ENCODE peak calls at places on chromosomes 13 and 19, in eight cellular contexts. H, F, D, A, M, C, E and Q are unnamed samples.

GRCh38 chr19:35704218-35704617 is at the start of gene ZBTB32:
- DNase-seq in E (peak; percentile 54), F (peak; percentile 28), D (no peak), C (no peak), M (no peak), A (peak; percentile 71), H (peak; percentile 61), Q (no peak)

GRCh38 chr13:51645154-51645650 is 60.9 kb downstream of the WDFY2 start:
- DNase-seq in F (no peak), C (no peak), M (no peak), A (no peak), D (no peak), H (peak; percentile 57), E (no peak), Q (no peak)

GRCh38 chr19:38304866-38305429 is 897 bp downstream of the C19orf33 start:
- DNase-seq in F (no peak), D (peak; percentile 100), H (no peak), M (no peak), C (no peak), E (no peak), A (peak; percentile 73), Q (peak; percentile 94)

GRCh38 chr19:48553676-48554384 is 1.9 kb downstream of the SULT2B1 start:
- DNase-seq in C (no peak), A (no peak), E (peak; percentile 91), M (no peak), F (no peak), H (peak; percentile 86), D (peak; percentile 94), Q (no peak)

GRCh38 chr19:14070268-14071050 is 2.1 kb upstream of the MISP3 start:
- DNase-seq in A (no peak), H (no peak), E (no peak), C (no peak), F (no peak), M (peak; percentile 76), D (no peak), Q (peak; percentile 77)

GRCh38 chr13:94708971-94709614 is 3.3 kb downstream of the SOX21 start:
- DNase-seq in C (no peak), E (no peak), A (no peak), D (no peak), H (no peak), F (no peak), M (no peak), Q (no peak)

GRCh38 chr19:1057185-1057857 is 9.6 kb upstream of the ARHGAP45 start:
- DNase-seq in C (no peak), D (no peak), E (no peak), M (no peak), A (no peak), F (no peak), H (peak; percentile 67), Q (no peak)

GRCh38 chr13:91297503-91297902 is 50.0 kb upstream of the MIR17HG start:
- DNase-seq in M (no peak), H (no peak), E (no peak), F (no peak), A (no peak), C (no peak), D (no peak), Q (no peak)

GRCh38 chr13:108402850-108403249 is 133.3 kb downstream of the TNFSF13B start:
- DNase-seq in F (no peak), H (no peak), E (no peak), M (no peak), C (no peak), D (no peak), A (no peak), Q (no peak)

GRCh38 chr13:28531195-28531955 is 36.4 kb upstream of the FLT1 start:
- DNase-seq in F (no peak), E (peak; percentile 55), A (peak; percentile 80), C (no peak), D (no peak), M (peak; percentile 87), H (peak; percentile 30), Q (peak; percentile 37)

GRCh38 chr19:35031072-35031881 is 1.0 kb downstream of the SCN1B start:
- DNase-seq in M (no peak), F (peak; percentile 46), H (peak; percentile 18), D (peak; percentile 68), A (no peak), E (no peak), C (no peak), Q (no peak)

GRCh38 chr19:584240-585001 is 5.3 kb upstream of the HCN2 start:
- DNase-seq in F (peak; percentile 68), H (peak; percentile 27), C (no peak), M (no peak), A (peak; percentile 82), D (no peak), E (peak; percentile 90), Q (peak; percentile 93)

GRCh38 chr13:98912846-98913245 is 65.0 kb downstream of the DOCK9 start:
- DNase-seq in H (no peak), C (no peak), F (no peak), E (no peak), A (no peak), M (no peak), D (no peak), Q (no peak)

GRCh38 chr13:23430664-23431063 is 2.8 kb downstream of the SACS start:
- DNase-seq in A (no peak), C (no peak), D (no peak), M (no peak), F (no peak), E (no peak), H (no peak), Q (no peak)

GRCh38 chr13:97600438-97601080 is 166.6 kb downstream of the RAP2A start:
- DNase-seq in A (no peak), M (no peak), D (no peak), E (no peak), C (no peak), H (peak; percentile 80), F (no peak), Q (no peak)

DNA sequence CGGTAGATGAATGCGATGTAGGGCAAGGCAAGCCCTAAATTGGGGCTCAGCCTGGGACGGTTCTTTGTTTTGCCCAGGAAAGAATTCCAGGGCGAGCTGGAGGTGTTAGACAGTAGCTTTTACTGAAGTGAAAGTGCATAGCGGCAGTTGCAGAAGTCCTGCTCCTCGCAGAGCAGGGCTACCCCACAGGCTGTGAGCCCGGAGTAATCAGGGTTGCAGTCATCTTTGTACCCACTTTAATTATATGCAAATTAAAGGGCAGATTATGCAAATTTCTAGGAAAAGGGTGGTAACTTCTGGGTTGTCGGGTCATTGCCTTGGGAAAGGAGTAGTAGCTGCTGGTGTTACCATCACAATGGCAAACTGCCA is 30.5 kb downstream of the VAV1 start:
- DNase-seq in H (no peak), F (no peak), E (no peak), A (no peak), M (no peak), C (no peak), D (no peak), Q (peak; percentile 23)
- TF ChIP-seq POLR2A in H (no peak), F (no peak), E (no peak), A (no peak), M (no peak), C (no peak), D (no peak), Q (no peak)

DNA sequence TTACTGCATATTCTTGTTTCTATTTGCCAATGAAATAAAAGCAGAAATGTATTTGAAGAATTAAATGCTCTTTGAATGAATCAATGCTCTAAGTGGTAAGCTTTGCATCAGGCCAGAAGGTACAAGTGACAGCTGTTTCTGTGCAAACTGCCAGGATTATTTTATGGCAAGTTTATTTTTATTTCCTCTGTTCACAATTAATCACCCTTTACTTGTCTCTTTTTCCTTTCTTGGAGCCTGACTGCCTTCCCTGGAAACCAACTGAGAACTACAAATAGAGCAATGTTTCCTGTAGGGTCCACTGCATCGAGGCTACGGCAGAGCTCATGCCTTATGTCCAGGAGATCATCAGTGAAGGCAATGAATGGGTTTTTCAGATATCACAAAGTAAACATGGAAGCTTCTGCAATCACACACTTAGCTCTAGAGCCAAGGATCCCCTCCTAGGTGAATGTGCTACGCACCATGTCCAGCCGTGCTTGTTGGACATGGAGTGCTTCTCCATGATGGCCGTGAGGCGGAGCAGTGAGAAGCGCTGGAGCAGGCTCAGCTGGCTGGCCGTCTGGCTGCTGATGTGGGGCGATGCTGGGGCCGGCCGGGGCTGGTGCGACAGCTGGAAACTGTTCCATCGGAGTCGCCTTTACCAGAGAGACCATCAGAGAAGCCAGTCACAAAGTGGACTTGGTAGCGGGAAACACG is 110.8 kb downstream of the KL start:
- DNase-seq in H (peak; percentile 65), E (no peak), C (no peak), A (peak; percentile 69), D (no peak), F (no peak), M (no peak), Q (no peak)
- TF ChIP-seq CTCF in H (no peak), E (no peak), C (no peak), A (peak; percentile 19), D (no peak), F (no peak), M (no peak), Q (no peak)

DNA sequence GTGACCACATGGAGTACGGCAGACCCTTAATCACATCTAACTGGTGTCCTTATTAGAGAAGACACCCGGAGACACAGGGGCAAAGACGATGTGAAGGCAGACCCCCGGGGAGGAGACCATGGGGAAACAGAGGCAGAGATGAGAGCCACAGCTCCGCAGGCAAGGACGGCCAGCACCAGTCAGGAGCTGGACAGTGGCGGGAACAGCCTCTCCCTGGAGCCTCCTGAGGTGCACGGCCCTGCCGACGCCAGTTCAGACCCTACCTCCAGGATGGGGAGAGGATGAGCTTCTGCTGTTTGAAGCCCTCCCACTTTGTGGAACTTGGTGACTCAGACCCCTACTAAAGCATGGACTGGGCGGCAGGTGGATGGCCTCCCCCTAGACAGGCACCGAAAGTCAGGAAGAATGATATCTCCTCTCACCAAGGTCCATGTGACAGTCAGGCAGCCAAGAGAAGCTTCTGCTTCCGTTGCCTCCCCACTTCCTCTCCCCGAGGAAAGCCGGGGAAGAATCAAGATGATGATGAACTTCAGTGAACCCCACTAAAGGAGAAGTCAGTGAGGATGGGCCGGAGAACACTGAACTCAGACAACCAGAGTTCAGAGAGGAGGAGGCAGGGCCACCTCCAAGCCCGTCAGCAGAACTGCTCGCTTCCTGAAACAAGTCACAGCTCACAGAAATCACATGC is 25.4 kb downstream of the RAB20 start:
- DNase-seq in F (no peak), D (no peak), M (no peak), C (no peak), A (no peak), H (no peak), E (peak; percentile 70), Q (no peak)
- TF ChIP-seq POLR2A in F (no peak), D (no peak), M (no peak), C (no peak), A (no peak), H (no peak), E (no peak), Q (peak; percentile 55)

DNA sequence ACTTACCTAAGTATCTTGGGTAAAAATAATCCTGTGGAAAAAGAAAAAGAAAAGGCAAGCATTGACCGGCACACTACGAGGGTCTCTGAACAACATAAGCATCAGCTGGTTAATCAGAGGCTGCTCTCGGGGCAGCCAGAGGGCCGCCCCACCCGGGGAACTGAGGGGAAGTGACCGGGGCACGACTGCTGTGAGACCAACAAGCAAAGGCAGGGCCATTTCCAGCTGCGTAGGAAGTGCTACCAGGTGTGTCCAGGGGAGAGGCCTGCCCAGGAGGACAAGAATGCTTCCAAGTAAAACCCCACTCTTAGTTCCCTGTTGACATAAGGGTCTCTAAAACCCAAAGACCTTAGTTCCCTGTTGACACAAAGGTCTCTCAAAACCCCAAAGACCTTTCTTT is 15.9 kb downstream of the GAS6 start:
- DNase-seq in F (no peak), E (no peak), A (no peak), C (no peak), D (no peak), H (no peak), M (peak; percentile 73), Q (no peak)
- TF ChIP-seq CTCF in F (no peak), E (no peak), A (no peak), C (no peak), D (no peak), H (no peak), M (no peak), Q (no peak)